ENCODE peak calls at places on chromosomes 4 and X, in six cellular contexts. A, G, H, P, R and K are unnamed samples.

GRCh38 chr4:73729534-73730165 is 10.7 kb upstream of the CXCL8 start:
- DNase-seq in A (peak), G (peak), H (peak), P (peak), R (no peak), K (peak)

GRCh38 chrX:106300239-106300638 is 132.1 kb downstream of the PWWP3B start:
- DNase-seq in A (no peak), G (no peak), H (no peak), P (no peak), R (no peak), K (peak)

GRCh38 chrX:30735839-30736238 is 82.6 kb downstream of the GK start:
- DNase-seq in A (peak), G (peak), H (peak), P (peak), R (peak), K (peak)

GRCh38 chr4:115711575-115711974 is 598.2 kb upstream of the NDST4 start:
- DNase-seq in A (no peak), G (peak), H (no peak), P (no peak), R (no peak), K (no peak)

GRCh38 chr4:37383579-37384229 is 139.2 kb downstream of the NWD2 start:
- DNase-seq in A (peak), G (peak), H (peak), P (peak), R (no peak), K (peak)

GRCh38 chrX:130631011-130631410 is 229.2 kb downstream of the RBMX2 start:
- DNase-seq in A (no peak), G (no peak), H (no peak), P (no peak), R (no peak), K (no peak)

GRCh38 chr4:166386491-166387367 is 513.7 kb downstream of the TLL1 start:
- DNase-seq in A (no peak), G (no peak), H (no peak), P (no peak), R (no peak), K (no peak)

GRCh38 chr4:24330198-24330972 is 254.0 kb downstream of the DHX15 start:
- DNase-seq in A (no peak), G (no peak), H (no peak), P (no peak), R (no peak), K (no peak)

GRCh38 chrX:2894885-2895292 is 34.2 kb downstream of the ARSD start:
- DNase-seq in A (no peak), G (peak), H (peak), P (peak), R (no peak), K (peak)

GRCh38 chrX:118522230-118522926 is 26.8 kb downstream of the DOCK11 start:
- DNase-seq in A (no peak), G (no peak), H (no peak), P (peak), R (no peak), K (no peak)

GRCh38 chrX:14496674-14497073 is 32.7 kb upstream of the GLRA2 start:
- DNase-seq in A (no peak), G (no peak), H (no peak), P (no peak), R (no peak), K (no peak)

GRCh38 chr4:98608343-98608742 is 50.1 kb downstream of the TSPAN5 start:
- DNase-seq in A (no peak), G (no peak), H (no peak), P (no peak), R (no peak), K (no peak)

GRCh38 chr4:175339100-175339707 is 421.0 kb downstream of the ADAM29 start:
- DNase-seq in A (no peak), G (no peak), H (peak), P (no peak), R (no peak), K (no peak)

GRCh38 chrX:123590842-123591491 is 141.9 kb downstream of the THOC2 start:
- DNase-seq in A (no peak), G (no peak), H (peak), P (no peak), R (peak), K (peak)

GRCh38 chr4:3823496-3824341 is 57.5 kb downstream of the ADRA2C start:
- DNase-seq in A (no peak), G (no peak), H (no peak), P (no peak), R (no peak), K (peak)

GRCh38 chr4:16824278-16824806 is 74.1 kb downstream of the LDB2 start:
- DNase-seq in A (no peak), G (no peak), H (no peak), P (no peak), R (no peak), K (peak)

GRCh38 chr4:53171797-53172196 is 194.1 kb downstream of the SCFD2 start:
- DNase-seq in A (no peak), G (no peak), H (no peak), P (no peak), R (no peak), K (no peak)

GRCh38 chr4:134544303-134544761 is 342.7 kb upstream of the PABPC4L start:
- DNase-seq in A (no peak), G (peak), H (no peak), P (no peak), R (no peak), K (no peak)

GRCh38 chrX:118215346-118215745 is 98.7 kb upstream of the KLHL13 start:
- DNase-seq in A (no peak), G (no peak), H (no peak), P (no peak), R (no peak), K (no peak)

GRCh38 chr4:141046255-141046654 is 87.0 kb downstream of the RNF150 start:
- DNase-seq in A (no peak), G (no peak), H (peak), P (peak), R (no peak), K (peak)

GRCh38 chr4:21973850-21974249 is 25.3 kb upstream of the KCNIP4 start:
- DNase-seq in A (no peak), G (no peak), H (no peak), P (no peak), R (no peak), K (no peak)

GRCh38 chrX:10104958-10105658 is 51.7 kb upstream of the CLCN4 start:
- DNase-seq in A (no peak), G (no peak), H (no peak), P (no peak), R (no peak), K (no peak)

GRCh38 chr4:55675196-55675793 is 39.2 kb upstream of the NMU start:
- DNase-seq in A (no peak), G (no peak), H (no peak), P (no peak), R (no peak), K (no peak)

GRCh38 chr4:169963998-169964397 is 62.2 kb downstream of the MFAP3L start:
- DNase-seq in A (no peak), G (no peak), H (no peak), P (no peak), R (no peak), K (no peak)

GRCh38 chrX:98350940-98351339 is 1467.2 kb downstream of the RPA4 start:
- DNase-seq in A (no peak), G (no peak), H (no peak), P (no peak), R (no peak), K (no peak)

GRCh38 chr4:103204114-103204513 is 6.0 kb upstream of the CENPE start:
- DNase-seq in A (no peak), G (no peak), H (no peak), P (peak), R (no peak), K (peak)

GRCh38 chr4:10891866-10892265 is 207.3 kb upstream of the CLNK start:
- DNase-seq in A (no peak), G (no peak), H (no peak), P (no peak), R (no peak), K (no peak)

GRCh38 chr4:143362392-143363046 is 25.8 kb downstream of the GAB1 start:
- DNase-seq in A (no peak), G (no peak), H (no peak), P (no peak), R (no peak), K (no peak)

GRCh38 chrX:30830544-30830943 is 58.5 kb downstream of the TAB3 start:
- DNase-seq in A (no peak), G (no peak), H (no peak), P (no peak), R (no peak), K (no peak)

GRCh38 chr4:2927696-2928075 is 35.5 kb downstream of the NOP14 start:
- DNase-seq in A (no peak), G (no peak), H (no peak), P (no peak), R (no peak), K (no peak)

GRCh38 chr4:180134116-180134866 is 2108.9 kb upstream of the TENM3 start:
- DNase-seq in A (no peak), G (peak), H (no peak), P (no peak), R (no peak), K (no peak)

GRCh38 chrX:368811-369562 is 17.7 kb downstream of the PPP2R3B start:
- DNase-seq in A (peak), G (no peak), H (peak), P (peak), R (no peak), K (no peak)

GRCh38 chr4:26032572-26033320 is 118.7 kb downstream of the SMIM20 start:
- DNase-seq in A (no peak), G (no peak), H (peak), P (no peak), R (no peak), K (peak)

GRCh38 chr4:168677879-168678278 is 181.0 kb downstream of the PALLD start:
- DNase-seq in A (no peak), G (no peak), H (no peak), P (no peak), R (no peak), K (peak)

DNA sequence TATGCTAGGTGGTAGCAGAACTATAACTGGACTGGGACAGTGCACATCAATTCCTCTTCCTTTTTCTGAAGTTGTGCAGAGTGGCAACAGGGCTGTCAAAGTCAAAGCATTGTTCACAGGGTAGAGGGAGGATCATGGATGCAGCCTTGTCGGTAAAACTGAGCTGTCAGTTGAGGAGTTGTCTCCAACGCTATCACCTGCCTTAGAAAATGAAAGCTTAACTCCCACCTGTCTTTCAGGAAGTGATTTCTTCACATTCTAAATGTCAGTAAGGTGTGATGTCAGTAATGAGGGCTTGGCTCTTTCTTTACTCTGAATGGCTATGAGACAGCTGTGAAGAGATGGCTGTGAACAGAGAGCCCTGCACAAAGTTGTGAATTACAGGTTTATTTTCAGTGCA is 66.4 kb upstream of the BANK1 start:
- DNase-seq in A (no peak), G (no peak), H (no peak), P (no peak), R (no peak), K (no peak)
- TF ChIP-seq BHLHE40 in A (no peak), G (no peak), H (no peak), P (no peak), R (peak), K (no peak)

DNA sequence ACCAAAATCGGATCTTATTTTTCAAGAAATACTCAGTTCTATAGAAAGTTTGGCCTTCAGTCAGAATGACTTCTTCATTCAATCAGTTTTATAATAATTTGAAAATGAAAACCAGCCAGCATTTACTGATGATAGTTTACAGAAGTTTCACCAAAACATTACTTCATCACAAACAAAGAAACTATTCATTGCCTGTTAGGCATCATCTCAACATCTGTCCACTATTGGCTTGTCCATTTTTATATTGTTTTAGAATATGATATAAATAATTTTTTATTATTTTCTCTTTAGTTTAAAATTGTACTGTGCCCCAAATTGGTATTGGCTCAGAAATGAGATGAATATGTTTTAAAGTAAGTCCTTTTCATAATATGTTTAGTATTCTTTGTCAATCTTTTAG is 38.4 kb downstream of the FAT4 start:
- DNase-seq in A (no peak), G (no peak), H (no peak), P (no peak), R (no peak), K (no peak)
- TF ChIP-seq BHLHE40 in A (no peak), G (no peak), H (no peak), P (no peak), R (no peak), K (no peak)

GRCh38 chr4:163544407-163545038 is 50.0 kb downstream of the TMA16 start:
- DNase-seq in A (peak), G (peak), H (peak), P (peak), R (no peak), K (peak)

GRCh38 chr4:163553146-163553545 is 58.7 kb downstream of the TMA16 start:
- DNase-seq in A (no peak), G (no peak), H (no peak), P (no peak), R (no peak), K (no peak)

GRCh38 chr4:163550869-163551267 is 56.4 kb downstream of the TMA16 start:
- DNase-seq in A (no peak), G (no peak), H (no peak), P (no peak), R (no peak), K (no peak)

DNA sequence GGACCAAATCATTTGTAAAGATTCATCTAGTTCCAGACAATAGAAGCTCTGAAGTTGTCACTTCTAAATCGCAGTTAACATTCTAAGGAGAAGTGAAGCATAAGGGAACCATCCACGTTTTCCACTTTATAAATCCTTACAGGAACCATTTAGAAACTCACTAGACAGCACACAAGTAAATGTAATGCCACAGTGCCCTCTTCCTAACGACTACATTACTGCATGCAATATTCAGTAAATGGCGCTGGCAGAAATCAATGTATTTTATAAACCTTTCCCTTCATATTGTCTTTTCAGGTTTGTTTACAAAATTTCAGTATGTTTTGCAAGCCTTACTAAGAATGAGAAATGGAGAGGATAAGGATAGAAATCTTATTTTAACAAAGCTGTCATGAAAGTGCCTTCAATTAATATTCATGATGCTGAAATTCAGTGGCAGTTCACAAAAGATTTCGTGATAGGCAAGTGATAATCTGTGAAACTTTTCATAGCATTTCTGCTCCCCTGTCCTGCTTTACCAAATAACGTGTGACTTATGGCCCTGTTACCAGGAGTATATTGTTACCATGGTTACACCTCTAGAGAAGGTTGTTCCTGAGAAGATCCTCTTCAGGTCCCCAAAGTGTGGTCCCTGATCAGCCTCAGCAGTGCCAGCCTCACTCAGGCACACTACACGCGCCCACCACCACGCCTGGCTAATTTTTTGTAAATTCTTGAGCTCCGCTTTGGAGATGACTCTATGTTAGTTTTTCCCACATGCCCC is 54.2 kb downstream of the TMA16 start:
- DNase-seq in A (peak), G (peak), H (peak), P (peak), R (no peak), K (peak)
- TF ChIP-seq BHLHE40 in A (no peak), G (no peak), H (no peak), P (no peak), R (no peak), K (no peak)

GRCh38 chr4:120842046-120842445 is 80.5 kb downstream of the PRDM5 start:
- DNase-seq in A (no peak), G (no peak), H (peak), P (no peak), R (no peak), K (no peak)
- TF ChIP-seq BHLHE40 in A (no peak), G (no peak), H (no peak), P (no peak), R (no peak), K (no peak)